ENCODE peak calls at places on chromosome 22, in six cellular contexts. One of them, this sample, is unnamed.

GRCh38 chr22:50275181-50276055 is 5.2 kb upstream of the MAPK11 start:
- DNase-seq in bronchial epithelial cell: no peak
- DNase-seq in pancreas: no peak
- DNase-seq in BJ: no peak
- DNase-seq in IMR-90: no peak
- DNase-seq in choroid plexus epithelial cell: no peak
- DNase-seq in this sample: no peak

GRCh38 chr22:23744485-23744884 is 6.4 kb downstream of the ZNF70 start:
- DNase-seq in bronchial epithelial cell: no peak
- DNase-seq in pancreas: no peak
- DNase-seq in BJ: no peak
- DNase-seq in IMR-90: no peak
- DNase-seq in choroid plexus epithelial cell: no peak
- DNase-seq in this sample: no peak

GRCh38 chr22:29519996-29520395 is 33.6 kb downstream of the THOC5 start:
- DNase-seq in bronchial epithelial cell: no peak
- DNase-seq in pancreas: no peak
- DNase-seq in BJ: no peak
- DNase-seq in IMR-90: no peak
- DNase-seq in choroid plexus epithelial cell: no peak
- DNase-seq in this sample: no peak

GRCh38 chr22:27534720-27535125 is 266.8 kb downstream of the MN1 start:
- DNase-seq in bronchial epithelial cell: peak
- DNase-seq in pancreas: no peak
- DNase-seq in BJ: peak
- DNase-seq in IMR-90: peak
- DNase-seq in choroid plexus epithelial cell: peak
- DNase-seq in this sample: no peak

GRCh38 chr22:24083361-24083760 is 72.3 kb downstream of the CABIN1 start:
- DNase-seq in bronchial epithelial cell: no peak
- DNase-seq in pancreas: no peak
- DNase-seq in BJ: no peak
- DNase-seq in IMR-90: no peak
- DNase-seq in choroid plexus epithelial cell: no peak
- DNase-seq in this sample: no peak

GRCh38 chr22:28063656-28064055 is 144.6 kb upstream of the PITPNB start:
- DNase-seq in bronchial epithelial cell: no peak
- DNase-seq in pancreas: no peak
- DNase-seq in BJ: no peak
- DNase-seq in IMR-90: no peak
- DNase-seq in choroid plexus epithelial cell: no peak
- DNase-seq in this sample: no peak

GRCh38 chr22:32528316-32528715 is 53.7 kb downstream of the FBXO7 start:
- DNase-seq in bronchial epithelial cell: no peak
- DNase-seq in pancreas: no peak
- DNase-seq in BJ: no peak
- DNase-seq in IMR-90: no peak
- DNase-seq in choroid plexus epithelial cell: no peak
- DNase-seq in this sample: no peak

GRCh38 chr22:32721328-32722180 is 80.0 kb upstream of the TIMP3 start:
- DNase-seq in bronchial epithelial cell: no peak
- DNase-seq in pancreas: no peak
- DNase-seq in BJ: no peak
- DNase-seq in IMR-90: no peak
- DNase-seq in choroid plexus epithelial cell: no peak
- DNase-seq in this sample: no peak

GRCh38 chr22:39703890-39704658 is 133.5 kb downstream of the CACNA1I start:
- DNase-seq in bronchial epithelial cell: no peak
- DNase-seq in pancreas: no peak
- DNase-seq in BJ: no peak
- DNase-seq in IMR-90: peak
- DNase-seq in choroid plexus epithelial cell: no peak
- DNase-seq in this sample: no peak

GRCh38 chr22:18970180-18970947 is 34.3 kb upstream of the PRODH start:
- DNase-seq in bronchial epithelial cell: no peak
- DNase-seq in pancreas: no peak
- DNase-seq in BJ: no peak
- DNase-seq in IMR-90: no peak
- DNase-seq in choroid plexus epithelial cell: no peak
- DNase-seq in this sample: peak

GRCh38 chr22:32826537-32826936 is 25.0 kb downstream of the TIMP3 start:
- DNase-seq in bronchial epithelial cell: no peak
- DNase-seq in pancreas: no peak
- DNase-seq in BJ: no peak
- DNase-seq in IMR-90: no peak
- DNase-seq in choroid plexus epithelial cell: no peak
- DNase-seq in this sample: no peak

GRCh38 chr22:27801197-27801615 is 350 bp downstream of the MN1 start:
- DNase-seq in bronchial epithelial cell: no peak
- DNase-seq in pancreas: peak
- DNase-seq in BJ: no peak
- DNase-seq in IMR-90: peak
- DNase-seq in choroid plexus epithelial cell: peak
- DNase-seq in this sample: peak

GRCh38 chr22:37626144-37626543 is 13.3 kb upstream of the SH3BP1 start:
- DNase-seq in bronchial epithelial cell: no peak
- DNase-seq in pancreas: no peak
- DNase-seq in BJ: no peak
- DNase-seq in IMR-90: peak
- DNase-seq in choroid plexus epithelial cell: peak
- DNase-seq in this sample: no peak

GRCh38 chr22:49948116-49948515 is 12.5 kb upstream of the PIM3 start:
- DNase-seq in bronchial epithelial cell: no peak
- DNase-seq in pancreas: no peak
- DNase-seq in BJ: no peak
- DNase-seq in IMR-90: no peak
- DNase-seq in choroid plexus epithelial cell: no peak
- DNase-seq in this sample: no peak

GRCh38 chr22:37231406-37232139 is 12.5 kb downstream of the RAC2 start:
- DNase-seq in bronchial epithelial cell: no peak
- DNase-seq in pancreas: no peak
- DNase-seq in BJ: no peak
- DNase-seq in IMR-90: no peak
- DNase-seq in choroid plexus epithelial cell: no peak
- DNase-seq in this sample: peak

GRCh38 chr22:50011447-50012200 is 941 bp downstream of the IL17REL start:
- DNase-seq in bronchial epithelial cell: no peak
- DNase-seq in pancreas: no peak
- DNase-seq in BJ: no peak
- DNase-seq in IMR-90: no peak
- DNase-seq in choroid plexus epithelial cell: no peak
- DNase-seq in this sample: no peak

DNA sequence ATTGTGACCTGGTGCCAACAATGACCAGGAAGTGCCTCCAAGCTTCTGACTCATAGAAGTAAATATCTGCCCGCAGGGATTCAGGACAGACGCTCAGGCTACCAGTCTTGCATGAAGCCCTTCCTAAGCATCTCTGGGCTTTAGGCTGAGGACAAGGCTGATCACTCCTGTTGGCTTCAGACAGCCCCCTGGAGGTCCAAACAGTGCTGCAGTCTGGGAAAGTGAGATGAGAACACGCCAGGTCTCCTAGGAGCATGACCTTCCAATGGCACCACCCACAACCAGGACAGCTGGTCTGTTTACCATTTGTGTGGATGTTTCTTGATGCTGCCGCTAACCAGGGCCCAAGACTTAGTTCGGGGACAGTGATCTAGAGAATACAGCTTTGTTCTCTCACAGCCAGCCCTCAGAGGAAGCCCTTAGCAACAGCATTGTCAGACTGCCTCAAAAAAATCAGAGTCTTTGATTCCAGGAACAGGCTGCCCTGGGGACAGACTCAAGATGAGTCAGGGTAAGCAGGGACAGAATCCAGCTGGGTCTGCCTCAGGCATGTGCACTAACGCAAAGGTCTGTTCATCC is 111.2 kb downstream of the ZNF280B start:
- DNase-seq in bronchial epithelial cell: peak
- DNase-seq in pancreas: no peak
- DNase-seq in BJ: no peak
- DNase-seq in IMR-90: no peak
- DNase-seq in choroid plexus epithelial cell: peak
- DNase-seq in this sample: no peak
- TF ChIP-seq CTCF in bronchial epithelial cell: no peak
- TF ChIP-seq CTCF in pancreas: no peak
- TF ChIP-seq CTCF in BJ: no peak
- TF ChIP-seq CTCF in IMR-90: no peak
- TF ChIP-seq CTCF in choroid plexus epithelial cell: peak
- TF ChIP-seq CTCF in this sample: no peak

GRCh38 chr22:35761037-35761436 is 43.4 kb downstream of the APOL5 start:
- DNase-seq in bronchial epithelial cell: no peak
- DNase-seq in pancreas: no peak
- DNase-seq in BJ: no peak
- DNase-seq in IMR-90: peak
- DNase-seq in choroid plexus epithelial cell: peak
- DNase-seq in this sample: no peak
- TF ChIP-seq CTCF in bronchial epithelial cell: no peak
- TF ChIP-seq CTCF in pancreas: no peak
- TF ChIP-seq CTCF in BJ: peak
- TF ChIP-seq CTCF in IMR-90: peak
- TF ChIP-seq CTCF in choroid plexus epithelial cell: peak
- TF ChIP-seq CTCF in this sample: no peak

GRCh38 chr22:26174280-26174679 is 5.0 kb downstream of the SEZ6L start:
- DNase-seq in bronchial epithelial cell: no peak
- DNase-seq in pancreas: no peak
- DNase-seq in BJ: no peak
- DNase-seq in IMR-90: no peak
- DNase-seq in choroid plexus epithelial cell: no peak
- DNase-seq in this sample: no peak
- TF ChIP-seq CTCF in bronchial epithelial cell: no peak
- TF ChIP-seq CTCF in pancreas: no peak
- TF ChIP-seq CTCF in BJ: peak
- TF ChIP-seq CTCF in IMR-90: no peak
- TF ChIP-seq CTCF in choroid plexus epithelial cell: no peak
- TF ChIP-seq CTCF in this sample: no peak

GRCh38 chr22:31029276-31029675 is 51.8 kb upstream of the SMTN start:
- DNase-seq in bronchial epithelial cell: no peak
- DNase-seq in pancreas: no peak
- DNase-seq in BJ: no peak
- DNase-seq in IMR-90: no peak
- DNase-seq in choroid plexus epithelial cell: no peak
- DNase-seq in this sample: no peak
- TF ChIP-seq CTCF in bronchial epithelial cell: no peak
- TF ChIP-seq CTCF in pancreas: no peak
- TF ChIP-seq CTCF in BJ: no peak
- TF ChIP-seq CTCF in IMR-90: no peak
- TF ChIP-seq CTCF in choroid plexus epithelial cell: no peak
- TF ChIP-seq CTCF in this sample: no peak

DNA sequence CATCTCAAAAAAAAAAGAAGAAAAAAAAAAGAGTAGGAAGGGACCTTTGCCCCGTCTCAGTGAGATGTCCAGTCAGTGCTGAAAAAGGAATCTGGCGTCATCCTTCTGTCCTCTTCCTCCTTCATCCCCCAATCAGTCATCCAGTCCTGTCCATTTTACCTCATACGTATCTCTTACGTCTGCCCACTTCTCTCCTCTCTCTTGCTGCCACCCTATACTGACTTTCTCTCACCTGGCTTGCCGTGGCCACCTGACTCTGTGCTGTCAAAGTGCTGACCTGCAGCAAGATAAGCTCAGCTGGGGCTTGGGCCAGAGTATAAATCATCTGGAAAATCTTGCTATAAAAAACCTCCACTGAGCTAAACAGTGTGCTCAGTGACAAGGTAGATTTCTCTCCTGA is 13.6 kb downstream of the SEPTIN3 start:
- DNase-seq in bronchial epithelial cell: no peak
- DNase-seq in pancreas: no peak
- DNase-seq in BJ: no peak
- DNase-seq in IMR-90: no peak
- DNase-seq in choroid plexus epithelial cell: no peak
- DNase-seq in this sample: no peak
- TF ChIP-seq CTCF in bronchial epithelial cell: no peak
- TF ChIP-seq CTCF in pancreas: no peak
- TF ChIP-seq CTCF in BJ: no peak
- TF ChIP-seq CTCF in IMR-90: no peak
- TF ChIP-seq CTCF in choroid plexus epithelial cell: no peak
- TF ChIP-seq CTCF in this sample: no peak

GRCh38 chr22:20063271-20064139 is 16.5 kb upstream of the DGCR8 start:
- DNase-seq in bronchial epithelial cell: no peak
- DNase-seq in pancreas: no peak
- DNase-seq in BJ: no peak
- DNase-seq in IMR-90: no peak
- DNase-seq in choroid plexus epithelial cell: no peak
- DNase-seq in this sample: no peak
- TF ChIP-seq CTCF in bronchial epithelial cell: no peak
- TF ChIP-seq CTCF in pancreas: no peak
- TF ChIP-seq CTCF in BJ: no peak
- TF ChIP-seq CTCF in IMR-90: no peak
- TF ChIP-seq CTCF in choroid plexus epithelial cell: no peak
- TF ChIP-seq CTCF in this sample: no peak

GRCh38 chr22:42990131-42990838 is 24.7 kb downstream of the PACSIN2 start:
- DNase-seq in bronchial epithelial cell: peak
- DNase-seq in pancreas: no peak
- DNase-seq in BJ: no peak
- DNase-seq in IMR-90: peak
- DNase-seq in choroid plexus epithelial cell: peak
- DNase-seq in this sample: no peak
- TF ChIP-seq CTCF in bronchial epithelial cell: peak
- TF ChIP-seq CTCF in pancreas: no peak
- TF ChIP-seq CTCF in BJ: peak
- TF ChIP-seq CTCF in IMR-90: peak
- TF ChIP-seq CTCF in choroid plexus epithelial cell: peak
- TF ChIP-seq CTCF in this sample: no peak

GRCh38 chr22:25903294-25903693 is 161.3 kb downstream of the MYO18B start:
- DNase-seq in bronchial epithelial cell: no peak
- DNase-seq in pancreas: no peak
- DNase-seq in BJ: no peak
- DNase-seq in IMR-90: no peak
- DNase-seq in choroid plexus epithelial cell: no peak
- DNase-seq in this sample: no peak
- TF ChIP-seq CTCF in bronchial epithelial cell: no peak
- TF ChIP-seq CTCF in pancreas: no peak
- TF ChIP-seq CTCF in BJ: no peak
- TF ChIP-seq CTCF in IMR-90: no peak
- TF ChIP-seq CTCF in choroid plexus epithelial cell: no peak
- TF ChIP-seq CTCF in this sample: no peak

DNA sequence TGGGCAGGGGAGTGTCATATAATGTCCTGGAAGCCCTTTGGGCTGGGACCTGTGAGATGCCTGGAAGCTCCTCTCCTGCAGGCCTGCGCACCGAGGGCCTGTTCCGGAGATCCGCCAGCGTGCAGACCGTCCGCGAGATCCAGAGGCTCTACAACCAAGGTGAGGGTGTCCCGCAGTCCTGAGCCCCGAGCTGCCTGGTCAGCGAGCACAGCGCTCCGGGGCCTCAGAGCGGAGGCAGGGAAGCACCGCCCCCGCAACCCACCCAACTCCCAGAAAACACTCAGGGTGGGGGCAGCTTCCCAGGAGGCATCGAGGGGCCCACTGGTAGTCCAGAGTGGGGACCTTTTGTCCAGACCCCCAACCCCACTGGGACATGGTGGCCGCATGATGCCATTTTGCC is 95.5 kb downstream of the ARHGAP8 start:
- DNase-seq in bronchial epithelial cell: no peak
- DNase-seq in pancreas: no peak
- DNase-seq in BJ: no peak
- DNase-seq in IMR-90: no peak
- DNase-seq in choroid plexus epithelial cell: no peak
- DNase-seq in this sample: no peak
- TF ChIP-seq CTCF in bronchial epithelial cell: no peak
- TF ChIP-seq CTCF in pancreas: no peak
- TF ChIP-seq CTCF in BJ: no peak
- TF ChIP-seq CTCF in IMR-90: no peak
- TF ChIP-seq CTCF in choroid plexus epithelial cell: no peak
- TF ChIP-seq CTCF in this sample: no peak